ENCODE peak calls at places on chromosomes 16 and 17, in eight cellular contexts. Z is ovary, F is esophagus muscularis mucosa, A is gastrocnemius medialis, Y is body of pancreas, T is uterus, J is IMR-90, V is K562. S is an unnamed sample.

GRCh38 chr16:4306439-4307214 is 9.2 kb upstream of the GLIS2 start:
- DNase-seq in Z (no peak), F (no peak), A (no peak), Y (no peak), T (peak), J (no peak), V (peak), S (no peak)

GRCh38 chr17:36534117-36534880 is at the start of gene MYO19:
- DNase-seq in Z (peak), F (no peak), A (peak), Y (peak), T (peak), J (peak), V (peak), S (peak)

GRCh38 chr17:77594416-77595209 is 363.9 kb upstream of the TNRC6C start:
- DNase-seq in Z (no peak), F (no peak), A (no peak), Y (no peak), T (no peak), J (no peak), V (no peak), S (no peak)

GRCh38 chr17:71828182-71828596 is 292.6 kb upstream of the SOX9 start:
- DNase-seq in Z (no peak), F (no peak), A (no peak), Y (no peak), T (no peak), J (peak), V (no peak), S (no peak)

GRCh38 chr17:6940186-6940649 is 55.6 kb upstream of the ALOX12 start:
- DNase-seq in Z (no peak), F (no peak), A (peak), Y (no peak), T (peak), J (no peak), V (peak), S (no peak)

GRCh38 chr16:58501242-58502131 is 1.5 kb downstream of the NDRG4 start:
- DNase-seq in Z (peak), F (no peak), A (no peak), Y (peak), T (no peak), J (no peak), V (peak), S (no peak)

GRCh38 chr17:76994237-76994637 is 126.0 kb downstream of the MGAT5B start:
- DNase-seq in Z (no peak), F (no peak), A (no peak), Y (no peak), T (no peak), J (no peak), V (no peak), S (no peak)

GRCh38 chr17:17823433-17824118 is 13.2 kb downstream of the SREBF1 start:
- DNase-seq in Z (peak), F (peak), A (peak), Y (peak), T (peak), J (peak), V (peak), S (peak)

GRCh38 chr16:22373662-22374310 is 633 bp downstream of the CDR2 start:
- DNase-seq in Z (peak), F (no peak), A (peak), Y (peak), T (peak), J (no peak), V (peak), S (peak)

GRCh38 chr16:72042157-72042660 is 12.1 kb upstream of the HP start:
- DNase-seq in Z (no peak), F (no peak), A (peak), Y (peak), T (no peak), J (no peak), V (no peak), S (no peak)

GRCh38 chr16:72049110-72049509 is 5.2 kb upstream of the HP start:
- DNase-seq in Z (no peak), F (no peak), A (no peak), Y (no peak), T (no peak), J (no peak), V (no peak), S (no peak)

GRCh38 chr16:72043539-72043938 is 10.8 kb upstream of the HP start:
- DNase-seq in Z (no peak), F (no peak), A (no peak), Y (no peak), T (no peak), J (no peak), V (no peak), S (no peak)

GRCh38 chr16:72043058-72043457 is 11.2 kb upstream of the HP start:
- DNase-seq in Z (no peak), F (no peak), A (no peak), Y (no peak), T (no peak), J (no peak), V (no peak), S (no peak)

GRCh38 chr16:72044825-72045359 is 9.4 kb upstream of the HP start:
- DNase-seq in Z (no peak), F (no peak), A (no peak), Y (no peak), T (no peak), J (no peak), V (no peak), S (no peak)
- TF ChIP-seq POLR2A in Z (no peak), F (no peak), A (no peak), Y (no peak), T (no peak), J (no peak), V (no peak), S (no peak)

GRCh38 chr17:29207986-29208385 is 27.8 kb upstream of the MYO18A start:
- DNase-seq in Z (no peak), F (no peak), A (no peak), Y (no peak), T (no peak), J (no peak), V (no peak), S (no peak)
- TF ChIP-seq POLR2A in Z (no peak), F (no peak), A (no peak), Y (no peak), T (no peak), J (no peak), V (no peak), S (no peak)

DNA sequence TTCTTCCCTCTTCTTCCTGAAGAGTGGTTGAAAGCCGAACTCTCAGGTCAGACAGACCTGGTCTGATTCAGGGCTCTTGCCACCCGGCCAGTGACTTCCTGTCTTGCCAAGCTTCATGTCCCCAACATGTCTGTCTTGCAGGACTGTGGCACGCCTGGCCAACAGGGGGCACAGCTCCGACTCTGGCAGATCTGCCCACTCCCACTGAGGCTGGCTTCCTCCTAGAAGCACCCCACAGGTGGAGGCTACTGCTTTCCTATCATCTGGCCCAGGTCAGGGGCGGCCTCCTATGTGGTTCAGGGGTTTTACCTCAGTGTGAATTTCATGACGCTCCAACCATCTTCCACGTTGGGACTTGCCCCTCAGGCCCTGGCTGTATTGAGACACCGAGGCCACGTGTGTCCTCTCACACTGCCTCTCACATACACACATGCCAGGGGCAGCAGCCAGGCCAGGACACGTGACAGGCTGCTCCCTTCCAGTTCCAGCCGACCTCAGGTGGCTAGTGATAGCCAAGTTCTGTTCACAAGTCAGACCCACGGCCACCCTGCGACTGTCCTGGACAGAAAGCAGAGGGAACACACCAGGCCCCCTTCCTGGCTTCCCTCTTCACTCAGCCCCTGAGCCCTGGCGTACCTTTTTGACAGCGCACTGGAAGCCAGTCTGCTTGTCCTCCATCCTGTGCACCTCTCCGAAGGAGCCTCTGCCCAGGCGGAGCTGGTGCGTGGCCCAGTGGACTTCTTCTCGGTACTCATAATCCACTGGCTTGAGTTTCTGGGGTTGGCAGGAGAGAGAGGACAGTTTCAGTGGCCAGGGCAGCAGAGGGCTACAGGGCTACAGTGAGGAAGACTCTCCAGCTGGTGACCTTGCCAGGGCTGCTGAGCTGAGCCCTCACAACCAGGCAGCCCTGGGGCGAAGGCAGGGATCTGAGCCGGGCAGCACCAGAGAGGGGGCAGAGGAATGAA is 22.6 kb upstream of the SPATA32 start:
- DNase-seq in Z (no peak), F (no peak), A (peak), Y (peak), T (no peak), J (no peak), V (no peak), S (peak)
- TF ChIP-seq POLR2A in Z (no peak), F (no peak), A (peak), Y (no peak), T (no peak), J (no peak), V (no peak), S (no peak)

DNA sequence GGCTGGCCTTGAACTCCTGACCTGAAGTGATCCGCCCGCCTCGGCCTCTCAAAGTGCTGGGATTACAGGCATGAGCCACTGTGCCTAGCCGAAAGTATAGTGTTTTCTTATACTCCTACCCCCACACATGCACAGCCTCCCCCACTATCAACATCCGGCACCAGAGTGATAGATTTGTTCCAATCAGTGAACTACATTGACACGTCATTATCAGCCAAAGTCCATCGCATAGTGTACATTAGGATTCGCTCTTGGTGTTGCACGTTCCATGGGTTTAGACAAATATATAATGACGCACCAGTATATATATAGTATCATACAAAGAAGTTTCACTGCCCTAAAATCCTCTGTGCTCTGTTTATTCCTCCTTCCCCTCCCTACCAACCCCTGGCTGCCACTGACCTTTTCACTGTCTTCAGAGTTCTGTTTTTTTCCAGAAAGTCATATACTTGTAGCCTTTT is 11.9 kb upstream of the TM4SF5 start:
- DNase-seq in Z (no peak), F (no peak), A (no peak), Y (no peak), T (no peak), J (no peak), V (peak), S (no peak)
- TF ChIP-seq POLR2A in Z (no peak), F (no peak), A (no peak), Y (no peak), T (no peak), J (no peak), V (no peak), S (no peak)

GRCh38 chr17:51169340-51169739 is 3.1 kb downstream of the NME2 start:
- DNase-seq in Z (no peak), F (no peak), A (no peak), Y (no peak), T (no peak), J (peak), V (no peak), S (no peak)

GRCh38 chr17:51164911-51165679 is 1.1 kb upstream of the NME2 start:
- DNase-seq in Z (no peak), F (no peak), A (no peak), Y (peak), T (no peak), J (no peak), V (no peak), S (no peak)

GRCh38 chr17:51166198-51166986 is at the start of gene NME2:
- DNase-seq in Z (peak), F (peak), A (peak), Y (peak), T (peak), J (peak), V (peak), S (peak)

GRCh38 chr17:51166987-51167931 is 1.0 kb downstream of the NME2 start:
- DNase-seq in Z (peak), F (no peak), A (peak), Y (peak), T (peak), J (peak), V (peak), S (peak)

GRCh38 chr17:51165680-51166197 is 472 bp upstream of the NME2 start:
- DNase-seq in Z (no peak), F (no peak), A (no peak), Y (no peak), T (no peak), J (peak), V (peak), S (no peak)
- TF ChIP-seq POLR2A in Z (no peak), F (no peak), A (no peak), Y (no peak), T (no peak), J (no peak), V (peak), S (peak)

GRCh38 chr17:82933006-82933310 is 93.1 kb upstream of the ZNF750 start:
- DNase-seq in Z (peak), F (no peak), A (no peak), Y (no peak), T (peak), J (no peak), V (no peak), S (no peak)

GRCh38 chr17:82933911-82934310 is 94.1 kb upstream of the ZNF750 start:
- DNase-seq in Z (peak), F (no peak), A (peak), Y (no peak), T (peak), J (no peak), V (no peak), S (no peak)

GRCh38 chr17:82931696-82932060 is 91.9 kb upstream of the ZNF750 start:
- DNase-seq in Z (peak), F (peak), A (peak), Y (peak), T (peak), J (peak), V (no peak), S (no peak)

GRCh38 chr17:82930924-82931695 is 91.3 kb upstream of the ZNF750 start:
- DNase-seq in Z (peak), F (no peak), A (no peak), Y (no peak), T (peak), J (no peak), V (no peak), S (no peak)

DNA sequence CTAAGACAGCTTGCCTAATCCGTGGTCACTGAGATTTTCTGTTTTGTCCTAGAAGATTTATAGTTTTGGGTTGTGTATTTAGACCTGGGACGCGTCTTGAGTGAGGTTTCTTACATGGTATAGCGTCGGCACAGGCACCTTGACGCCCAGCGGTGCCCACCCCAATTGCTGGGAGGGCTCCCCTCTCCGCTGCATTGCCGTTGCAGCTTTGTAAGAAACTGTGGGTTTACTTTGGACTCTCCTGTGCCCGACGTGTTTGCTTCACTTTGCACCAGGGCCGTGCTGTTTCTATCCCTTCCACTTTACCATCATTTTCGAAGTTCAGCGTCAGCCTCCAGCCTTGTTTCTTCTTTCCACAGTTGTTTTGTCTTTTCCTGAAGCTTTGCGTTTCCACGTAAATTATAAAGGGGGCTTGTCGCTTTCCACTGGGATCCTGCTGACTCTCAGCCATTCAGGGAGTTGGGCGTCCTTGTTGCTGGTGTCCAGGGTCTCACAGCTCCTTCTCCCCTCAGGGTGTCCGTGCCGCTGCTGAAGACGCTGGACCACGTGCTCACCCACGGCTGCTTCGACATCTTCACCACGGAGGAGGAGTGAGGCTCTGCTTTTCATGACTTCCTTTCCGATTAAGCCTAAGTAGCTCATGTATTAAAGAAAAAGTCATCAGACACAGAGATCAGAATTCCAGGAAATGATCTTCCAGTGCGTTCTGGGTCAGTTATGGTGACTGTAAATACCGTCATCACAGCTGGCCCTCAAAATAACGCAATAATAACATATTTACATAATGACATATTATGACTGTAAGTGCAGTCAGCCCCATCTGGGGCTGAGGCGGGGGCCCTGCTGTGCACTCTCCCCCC is 92.6 kb upstream of the ZNF750 start:
- DNase-seq in Z (peak), F (no peak), A (no peak), Y (no peak), T (peak), J (peak), V (no peak), S (no peak)
- TF ChIP-seq POLR2A in Z (no peak), F (no peak), A (no peak), Y (no peak), T (no peak), J (no peak), V (no peak), S (no peak)

GRCh38 chr16:57053206-57053605 is 39.2 kb upstream of the CPNE2 start:
- DNase-seq in Z (no peak), F (no peak), A (no peak), Y (no peak), T (no peak), J (no peak), V (no peak), S (no peak)
- TF ChIP-seq POLR2A in Z (no peak), F (no peak), A (no peak), Y (no peak), T (no peak), J (no peak), V (no peak), S (no peak)

S was measured in erythroblast.